ENCODE peak calls at places on chromosomes 5 and 9, in eight cellular contexts. E, C, L, K, P, U, H and J are unnamed samples.

GRCh38 chr9:132670816-132671371 is 630 bp downstream of the GTF3C4 start:
- DNase-seq in K (peak), C (peak), L (peak), E (peak), H (peak), P (peak), U (peak), J (peak)

GRCh38 chr9:111502506-111502905 is 18.3 kb upstream of the ECPAS start:
- DNase-seq in P (no peak), C (no peak), K (no peak), E (no peak), U (no peak), L (no peak), H (no peak), J (no peak)

GRCh38 chr5:31860726-31861432 is 221.9 kb downstream of the PDZD2 start:
- DNase-seq in H (no peak), L (no peak), U (no peak), K (no peak), E (no peak), P (no peak), C (peak), J (no peak)

GRCh38 chr5:17978954-17979353 is 344.7 kb downstream of the TAF11L14 start:
- DNase-seq in L (no peak), K (no peak), H (no peak), U (no peak), P (no peak), C (no peak), E (no peak), J (no peak)

GRCh38 chr5:79025054-79025465 is 40.0 kb upstream of the ARSB start:
- DNase-seq in L (peak), C (peak), H (peak), P (peak), U (peak), K (no peak), E (peak), J (peak)

GRCh38 chr9:6128030-6128429 is 87.6 kb upstream of the IL33 start:
- DNase-seq in K (no peak), U (no peak), C (no peak), P (no peak), E (no peak), L (no peak), H (no peak), J (peak)

GRCh38 chr5:96218653-96219052 is 214.4 kb downstream of the PCSK1 start:
- DNase-seq in C (no peak), K (no peak), H (no peak), U (no peak), L (no peak), P (no peak), E (no peak), J (no peak)

GRCh38 chr9:91192379-91192775 is 169.3 kb downstream of the AUH start:
- DNase-seq in P (peak), C (no peak), E (no peak), H (no peak), L (no peak), U (no peak), K (no peak), J (peak)

GRCh38 chr5:141402553-141403328 is at the start of gene PCDHGA9:
- DNase-seq in E (no peak), H (no peak), P (no peak), C (peak), L (peak), K (no peak), U (peak), J (peak)

GRCh38 chr5:75042511-75042910 is 9.8 kb downstream of the GCNT4 start:
- DNase-seq in C (peak), H (no peak), L (no peak), P (no peak), K (no peak), U (no peak), E (no peak), J (no peak)

GRCh38 chr9:75105019-75105540 is 16.8 kb downstream of the OSTF1 start:
- DNase-seq in K (no peak), P (no peak), U (no peak), H (no peak), E (no peak), L (no peak), C (no peak), J (no peak)

GRCh38 chr5:14745753-14746152 is 81.2 kb downstream of the OTULIN start:
- DNase-seq in C (no peak), K (no peak), L (no peak), E (peak), U (no peak), P (no peak), H (no peak), J (no peak)

GRCh38 chr9:27189426-27189825 is 80.4 kb downstream of the TEK start:
- DNase-seq in E (no peak), H (no peak), U (no peak), K (no peak), P (no peak), L (no peak), C (no peak), J (no peak)

GRCh38 chr9:80020056-80020455 is 448.3 kb downstream of the TLE4 start:
- DNase-seq in L (no peak), K (no peak), E (no peak), U (no peak), H (no peak), P (no peak), C (no peak), J (no peak)

GRCh38 chr5:55021465-55021864 is 2.6 kb upstream of the GZMK start:
- DNase-seq in H (no peak), C (peak), L (no peak), P (no peak), E (no peak), K (no peak), U (no peak), J (peak)

GRCh38 chr5:69512740-69513260 is 20.2 kb downstream of the OCLN start:
- DNase-seq in L (peak), C (peak), U (peak), E (no peak), P (no peak), H (no peak), K (no peak), J (no peak)

GRCh38 chr9:4515958-4516375 is 25.7 kb downstream of the SLC1A1 start:
- DNase-seq in U (peak), H (no peak), E (no peak), L (no peak), P (no peak), K (no peak), C (no peak), J (no peak)

GRCh38 chr9:91817493-91818225 is 132.4 kb downstream of the ROR2 start:
- DNase-seq in E (no peak), H (no peak), U (peak), K (no peak), P (no peak), L (peak), C (peak), J (peak)

GRCh38 chr9:124256517-124257069 is 1.2 kb upstream of the NEK6 start:
- DNase-seq in H (no peak), K (no peak), C (peak), U (peak), L (peak), P (no peak), E (no peak), J (peak)

GRCh38 chr9:33350310-33350709 is 52.1 kb downstream of the AQP7 start:
- DNase-seq in U (peak), K (no peak), E (no peak), H (no peak), L (peak), P (no peak), C (peak), J (peak)

GRCh38 chr5:171931163-171931562 is 75.3 kb downstream of the FBXW11 start:
- DNase-seq in U (no peak), L (no peak), K (no peak), C (no peak), E (no peak), H (no peak), P (no peak), J (no peak)

GRCh38 chr5:138910546-138911185 is 35.5 kb upstream of the LRRTM2 start:
- DNase-seq in P (no peak), C (no peak), K (no peak), U (no peak), E (no peak), H (no peak), L (no peak), J (no peak)

GRCh38 chr5:66945389-66946349 is 250.9 kb downstream of the CD180 start:
- DNase-seq in C (no peak), U (no peak), L (no peak), P (no peak), E (no peak), H (no peak), K (no peak), J (no peak)

GRCh38 chr9:109903515-109904138 is 123.6 kb downstream of the PALM2AKAP2 start:
- DNase-seq in C (peak), P (peak), U (peak), K (peak), L (peak), E (peak), H (peak), J (peak)

GRCh38 chr5:171953860-171954701 is 52.4 kb downstream of the FBXW11 start:
- DNase-seq in C (peak), L (peak), P (no peak), H (no peak), E (no peak), K (no peak), U (peak), J (no peak)

GRCh38 chr9:136840877-136841645 is 1.2 kb upstream of the AJM1 start:
- DNase-seq in P (no peak), H (peak), U (peak), E (no peak), L (peak), K (no peak), C (peak), J (peak)

GRCh38 chr9:75912951-75913350 is 22.5 kb downstream of the PCSK5 start:
- DNase-seq in L (no peak), U (no peak), H (no peak), C (no peak), E (no peak), P (no peak), K (no peak), J (no peak)

GRCh38 chr5:37889612-37890317 is 49.9 kb upstream of the GDNF start:
- DNase-seq in H (peak), E (no peak), K (no peak), U (peak), C (peak), P (no peak), L (peak), J (peak)

GRCh38 chr5:174737335-174737734 is 13.0 kb downstream of the MSX2 start:
- DNase-seq in C (no peak), E (no peak), K (no peak), H (no peak), L (no peak), U (no peak), P (no peak), J (peak)

GRCh38 chr5:84215521-84215920 is 169.2 kb downstream of the EDIL3 start:
- DNase-seq in E (no peak), P (no peak), H (no peak), L (no peak), U (no peak), K (no peak), C (no peak), J (no peak)

GRCh38 chr9:129850821-129851540 is 15.7 kb downstream of the USP20 start:
- DNase-seq in U (no peak), H (no peak), L (no peak), P (no peak), K (no peak), E (no peak), C (peak), J (peak)

GRCh38 chr5:20041326-20041977 is 53.5 kb upstream of the CDH18 start:
- DNase-seq in E (no peak), L (no peak), K (no peak), U (no peak), C (peak), P (no peak), H (no peak), J (no peak)

GRCh38 chr5:83718936-83719495 is 1.6 kb downstream of the HAPLN1 start:
- DNase-seq in U (no peak), L (no peak), C (peak), P (no peak), H (no peak), E (no peak), K (no peak), J (no peak)